ENCODE peak calls at places on chromosomes 7 and 10, in nine cellular contexts. N is psoas muscle; R is CD8-positive, alpha-beta memory T cell; B is thoracic aorta; K is Peyer's patch; U is PC-3; P is left lung; V is H9; H is A549. F is an unnamed sample.
A peak's percentile ranks its signal among the peaks of the same experiment; 100 is the strongest.

GRCh38 chr10:44955408-44956070 is 4.1 kb upstream of the RASSF4 start:
- DNase-seq in N (peak; percentile 78), R (no peak), B (no peak), K (peak; percentile 65), U (no peak), P (no peak), V (peak; percentile 14), H (no peak), F (peak; percentile 87)

GRCh38 chr10:33732176-33733025 is 397.9 kb upstream of the NRP1 start:
- DNase-seq in N (no peak), R (no peak), B (no peak), K (no peak), U (peak; percentile 45), P (no peak), V (no peak), H (no peak), F (no peak)

GRCh38 chr10:34716958-34717357 is 98.1 kb downstream of the PARD3 start:
- DNase-seq in N (no peak), R (no peak), B (no peak), K (no peak), U (peak; percentile 81), P (no peak), V (no peak), H (no peak), F (no peak)

GRCh38 chr7:41048771-41049170 is 654.1 kb downstream of the INHBA start:
- DNase-seq in N (no peak), R (no peak), B (no peak), K (no peak), U (no peak), P (no peak), V (no peak), H (no peak), F (no peak)

GRCh38 chr7:20218261-20218660 is 1.1 kb upstream of the MACC1 start:
- DNase-seq in N (no peak), R (no peak), B (no peak), K (no peak), U (peak; percentile 69), P (no peak), V (no peak), H (no peak), F (no peak)

GRCh38 chr7:107658467-107658866 is 2.2 kb upstream of the SLC26A4 start:
- DNase-seq in N (no peak), R (no peak), B (no peak), K (no peak), U (no peak), P (no peak), V (no peak), H (no peak), F (no peak)

GRCh38 chr10:128540806-128541739 is 414.9 kb upstream of the MKI67 start:
- DNase-seq in N (no peak), R (no peak), B (no peak), K (no peak), U (no peak), P (no peak), V (peak; percentile 92), H (no peak), F (no peak)

GRCh38 chr7:100367676-100368613 is 5.3 kb upstream of the PILRA start:
- DNase-seq in N (no peak), R (peak; percentile 26), B (no peak), K (peak; percentile 89), U (no peak), P (peak; percentile 63), V (no peak), H (no peak), F (no peak)

GRCh38 chr10:35668865-35669650 is 27.0 kb upstream of the FZD8 start:
- DNase-seq in N (no peak), R (no peak), B (no peak), K (no peak), U (no peak), P (no peak), V (peak; percentile 33), H (no peak), F (no peak)

GRCh38 chr10:48454302-48455054 is 148.0 kb downstream of the MAPK8 start:
- DNase-seq in N (no peak), R (no peak), B (no peak), K (peak; percentile 43), U (no peak), P (peak; percentile 28), V (no peak), H (no peak), F (no peak)

GRCh38 chr10:97713828-97714400 is 384 bp downstream of the MARVELD1 start:
- DNase-seq in N (peak; percentile 74), R (peak; percentile 69), B (no peak), K (peak; percentile 86), U (peak; percentile 52), P (peak; percentile 77), V (peak; percentile 77), H (peak; percentile 82), F (no peak)

GRCh38 chr10:91758303-91759146 is 39.7 kb upstream of the TNKS2 start:
- DNase-seq in N (no peak), R (no peak), B (no peak), K (no peak), U (peak; percentile 75), P (no peak), V (no peak), H (peak; percentile 31), F (no peak)

GRCh38 chr10:6729967-6730366 is 149.9 kb upstream of the PRKCQ start:
- DNase-seq in N (no peak), R (no peak), B (no peak), K (no peak), U (no peak), P (no peak), V (no peak), H (no peak), F (no peak)

GRCh38 chr7:141701489-141702046 is 398 bp downstream of the DENND11 start:
- DNase-seq in N (peak; percentile 28), R (peak; percentile 88), B (no peak), K (peak; percentile 83), U (peak; percentile 40), P (peak; percentile 55), V (peak; percentile 52), H (peak; percentile 35), F (no peak)

GRCh38 chr10:77588886-77589285 is 48.7 kb downstream of the KCNMA1 start:
- DNase-seq in N (no peak), R (no peak), B (no peak), K (no peak), U (no peak), P (no peak), V (no peak), H (no peak), F (no peak)

DNA sequence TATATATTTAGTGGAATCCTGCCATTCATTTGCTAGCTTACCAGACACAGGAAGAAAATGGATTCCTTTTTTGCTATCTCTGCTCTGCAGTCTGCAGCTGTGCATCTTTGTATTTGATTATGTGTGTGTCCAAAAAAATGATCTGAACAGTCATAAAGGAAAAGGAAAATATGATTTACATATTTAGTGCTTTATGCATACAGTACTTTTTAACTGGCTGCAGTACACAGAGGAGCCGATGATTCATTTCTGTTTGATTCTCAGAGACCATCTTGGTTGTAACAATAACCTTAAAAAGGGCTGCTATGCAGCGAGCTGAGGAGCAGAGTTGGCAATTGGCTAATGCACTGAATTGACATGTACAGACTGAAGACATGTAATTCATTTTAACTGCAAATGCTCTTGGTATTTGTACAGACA is 151.3 kb upstream of the FZD1 start:
- DNase-seq in N (no peak), R (no peak), B (no peak), K (no peak), U (no peak), P (no peak), V (no peak), H (no peak), F (no peak)
- H3K4me1 ChIP-seq in N (no peaks in the 10 kb centered on the region), R (no peaks in the 10 kb centered on the region), B (no peaks in the 10 kb centered on the region), K (no peaks in the 10 kb centered on the region), U (no peaks in the 10 kb centered on the region), P (no peaks in the 10 kb centered on the region), V (no peaks in the 10 kb centered on the region), H (no peaks in the 10 kb centered on the region), F (no peaks in the 10 kb centered on the region)

DNA sequence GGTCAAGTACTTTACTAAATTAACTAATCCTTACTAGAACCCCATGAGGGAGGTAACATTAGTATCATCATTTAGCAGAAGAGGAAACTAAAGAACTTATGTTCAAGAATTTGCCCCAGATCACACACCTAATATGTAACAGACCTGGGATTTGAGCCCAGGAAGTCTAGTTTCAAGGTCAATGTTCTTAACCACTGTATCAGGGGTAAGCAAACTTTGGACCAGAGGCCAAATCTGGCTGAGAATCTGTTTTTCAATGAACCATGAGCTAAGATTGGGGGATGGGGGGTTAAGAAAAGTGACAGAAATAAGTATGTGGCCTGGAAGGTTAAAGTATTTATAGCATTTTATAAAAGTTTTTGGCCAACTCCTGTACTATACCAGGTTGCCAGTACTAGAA is 95.1 kb downstream of the ZNF248 start:
- DNase-seq in N (no peak), R (no peak), B (no peak), K (no peak), U (no peak), P (no peak), V (no peak), H (no peak), F (no peak)
- H3K9me3 ChIP-seq in N (peaks cover 12% of the 10 kb centered on the region), R (peaks cover 4% of the 10 kb centered on the region), B (peaks cover 3% of the 10 kb centered on the region), K (peaks cover 16% of the 10 kb centered on the region), U (peaks cover 42% of the 10 kb centered on the region), P (peaks cover 40% of the 10 kb centered on the region), V (peaks cover 59% of the 10 kb centered on the region), H (peaks cover 7% of the 10 kb centered on the region), F (no peaks in the 10 kb centered on the region)

DNA sequence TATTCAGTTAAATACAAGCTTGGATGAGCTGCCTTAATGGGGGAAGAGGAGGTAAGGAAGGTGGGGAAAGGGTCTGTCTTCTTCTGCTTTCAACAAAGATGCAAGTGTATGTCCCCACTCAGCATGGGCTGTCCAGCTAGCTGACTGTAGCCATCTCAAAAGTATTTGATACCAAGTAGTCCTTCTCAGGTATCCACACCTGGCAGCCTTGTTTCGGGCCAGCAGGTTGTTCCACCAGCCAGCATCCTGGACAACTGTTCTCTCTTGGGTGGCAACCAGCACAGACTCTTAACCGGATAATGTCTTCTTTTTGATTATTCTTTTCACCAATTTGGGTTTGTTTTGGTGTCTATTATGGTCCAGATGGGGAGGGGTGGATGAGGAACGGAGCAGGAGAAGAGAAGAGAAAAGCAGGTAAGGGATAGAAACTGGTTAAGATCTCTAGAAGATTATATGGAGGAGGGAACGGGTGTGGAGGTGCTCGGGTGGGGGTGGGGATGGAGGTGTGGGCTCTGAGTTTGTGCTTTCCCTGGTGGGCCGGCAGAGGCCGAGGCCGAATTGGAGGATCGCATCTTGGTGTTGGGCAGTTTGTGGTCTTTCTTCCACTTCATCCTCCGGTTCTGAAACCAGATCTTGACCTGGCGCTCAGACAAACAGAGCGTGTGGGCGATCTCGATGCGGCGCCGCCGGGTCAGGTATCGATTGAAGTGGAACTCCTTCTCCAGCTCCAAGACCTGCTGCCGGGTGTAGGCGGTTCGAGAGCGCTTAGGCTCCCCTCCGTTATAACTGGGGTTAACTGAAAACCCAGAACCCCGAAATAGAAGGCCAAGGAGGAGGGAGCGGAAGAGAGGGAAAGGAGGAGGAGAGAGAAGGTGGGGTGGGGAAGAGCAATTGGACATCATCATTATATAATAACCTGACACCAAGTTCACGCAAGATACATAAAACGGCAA is 1.5 kb downstream of the HOXA4 start:
- DNase-seq in N (no peak), R (no peak), B (no peak), K (no peak), U (no peak), P (no peak), V (no peak), H (no peak), F (no peak)
- H3K4me1 ChIP-seq in N (peaks cover 68% of the 10 kb centered on the region), R (peaks cover 6% of the 10 kb centered on the region), B (no peaks in the 10 kb centered on the region), K (peaks cover 67% of the 10 kb centered on the region), U (peaks cover 29% of the 10 kb centered on the region), P (peaks cover 10% of the 10 kb centered on the region), V (no peaks in the 10 kb centered on the region), H (peaks cover 14% of the 10 kb centered on the region), F (peaks cover 4% of the 10 kb centered on the region)

DNA sequence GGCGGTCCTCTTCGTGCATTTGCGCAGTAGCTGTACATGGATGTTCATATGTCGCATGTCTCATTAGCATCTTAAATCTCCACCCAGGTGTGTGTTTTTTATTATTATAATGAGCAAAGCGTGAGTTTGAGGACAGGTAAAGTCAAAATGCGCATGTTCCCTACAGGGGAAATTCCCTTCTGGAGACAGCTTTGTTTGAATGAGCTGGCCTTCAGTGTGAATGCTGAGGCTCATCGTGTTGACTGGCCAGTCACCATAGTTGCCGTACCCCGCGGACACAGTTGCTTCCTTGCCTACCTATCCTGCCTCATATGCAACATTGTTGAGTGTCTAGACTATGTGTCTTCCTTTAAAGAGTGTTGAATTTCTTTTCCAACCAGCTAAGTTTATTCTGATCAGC is 13.6 kb downstream of the LYZL1 start:
- DNase-seq in N (no peak), R (no peak), B (no peak), K (no peak), U (no peak), P (no peak), V (no peak), H (no peak), F (no peak)
- H3K9me3 ChIP-seq in N (peaks cover 7% of the 10 kb centered on the region), R (no peaks in the 10 kb centered on the region), B (peaks cover 19% of the 10 kb centered on the region), K (no peaks in the 10 kb centered on the region), U (peaks cover 7% of the 10 kb centered on the region), P (peaks cover 26% of the 10 kb centered on the region), V (peaks cover 23% of the 10 kb centered on the region), H (peaks cover 50% of the 10 kb centered on the region), F (peaks cover 39% of the 10 kb centered on the region)